ENCODE peak calls at places on chromosomes 2 and 18, in five cellular contexts. W is fibroblast of the aortic adventitia, Q is neural progenitor cell, B is fibroblast of pulmonary artery, J is nephron progenitor cell. S is an unnamed sample.

GRCh38 chr2:182594286-182594685 is 121.8 kb upstream of the DNAJC10 start:
- DNase-seq in W (peak; percentile 40), Q (no peak), J (no peak), B (peak; percentile 60), S (no peak)

GRCh38 chr2:216636570-216637450 is 3.6 kb downstream of the IGFBP2 start:
- DNase-seq in W (no peak), J (peak; percentile 60), Q (peak; percentile 91), B (no peak), S (no peak)

GRCh38 chr2:47360937-47361336 is 42.0 kb upstream of the MSH2 start:
- DNase-seq in W (peak; percentile 43), B (no peak), J (no peak), Q (no peak), S (no peak)

GRCh38 chr18:61702007-61702406 is 190.8 kb downstream of the RNF152 start:
- DNase-seq in J (no peak), W (peak; percentile 83), Q (no peak), B (peak; percentile 66), S (no peak)

GRCh38 chr2:192070099-192070498 is 124.6 kb downstream of the TMEFF2 start:
- DNase-seq in B (peak; percentile 22), J (no peak), W (peak; percentile 20), Q (no peak), S (no peak)

GRCh38 chr2:119240311-119241204 is 16.9 kb downstream of the STEAP3 start:
- DNase-seq in Q (peak; percentile 37), J (peak; percentile 62), W (peak; percentile 73), B (peak; percentile 48), S (no peak)

GRCh38 chr18:58057291-58057965 is 13.4 kb downstream of the NEDD4L start:
- DNase-seq in B (no peak), W (no peak), Q (no peak), J (no peak), S (no peak)

GRCh38 chr18:56233595-56233994 is 404.8 kb downstream of the TXNL1 start:
- DNase-seq in W (peak; percentile 93), J (no peak), B (peak; percentile 90), Q (no peak), S (no peak)

GRCh38 chr18:29849145-29849544 is 1193.4 kb downstream of the DSC3 start:
- DNase-seq in J (no peak), W (peak; percentile 4), B (peak; percentile 3), Q (no peak), S (no peak)

GRCh38 chr2:116510117-116510671 is 1304.3 kb upstream of the DDX18 start:
- DNase-seq in J (peak; percentile 4), B (peak; percentile 3), W (no peak), Q (peak; percentile 59), S (no peak)

GRCh38 chr2:106189325-106189724 is 4.8 kb downstream of the UXS1 start:
- DNase-seq in Q (no peak), W (no peak), J (no peak), B (no peak), S (no peak)

DNA sequence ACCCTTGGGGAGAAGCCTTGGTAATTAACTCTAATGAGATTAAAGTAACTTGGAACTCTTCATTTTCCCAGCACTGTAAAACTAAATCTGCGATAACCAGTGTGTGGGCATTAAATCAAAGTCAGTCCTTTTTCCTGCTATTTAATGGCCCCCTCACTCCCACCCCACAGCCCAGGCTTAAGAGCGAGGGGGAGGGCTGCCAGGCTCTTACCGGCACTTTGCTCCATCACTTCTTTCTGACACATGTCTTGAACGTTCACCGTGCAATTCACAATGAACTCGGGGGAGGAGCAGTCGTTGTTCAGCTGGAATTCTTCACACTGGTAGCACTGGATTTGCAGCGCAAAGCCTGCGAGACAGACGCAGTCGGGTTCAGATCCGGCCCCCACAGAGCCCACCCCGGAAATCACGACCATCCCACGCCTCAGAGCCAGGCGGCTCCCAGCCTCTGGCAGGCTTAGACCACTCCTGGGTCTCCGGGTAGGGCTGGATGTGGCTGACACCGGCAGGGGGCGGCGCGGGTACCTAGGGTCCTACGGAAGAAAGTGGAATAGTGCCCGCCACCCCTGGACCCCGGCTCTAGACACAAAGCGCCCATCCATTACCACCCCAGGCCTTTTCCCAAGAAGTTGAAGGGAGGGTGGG is 1.7 kb downstream of the LYPD1 start:
- DNase-seq in Q (peak; percentile 76), W (peak; percentile 31), J (peak; percentile 74), B (no peak), S (no peak)
- TF ChIP-seq CTCF in Q (peak; percentile 60), W (peak; percentile 51), J (peak; percentile 27), B (peak; percentile 25), S (no peak)

GRCh38 chr18:32915526-32915925 is 142.7 kb upstream of the KLHL14 start:
- DNase-seq in Q (no peak), B (no peak), J (no peak), W (peak; percentile 24), S (no peak)

GRCh38 chr18:32920796-32921787 is 148.3 kb upstream of the KLHL14 start:
- DNase-seq in J (no peak), B (peak; percentile 95), Q (no peak), W (peak; percentile 95), S (no peak)

GRCh38 chr18:32918692-32919250 is 145.9 kb upstream of the KLHL14 start:
- DNase-seq in W (no peak), Q (no peak), J (no peak), B (no peak), S (no peak)

GRCh38 chr18:32922951-32923430 is 150.2 kb upstream of the KLHL14 start:
- DNase-seq in J (no peak), Q (no peak), B (no peak), W (no peak), S (no peak)

GRCh38 chr18:32919799-32920198 is 147.0 kb upstream of the KLHL14 start:
- DNase-seq in Q (peak; percentile 83), B (peak; percentile 3), J (peak; percentile 20), W (peak; percentile 16), S (no peak)
- TF ChIP-seq CTCF in Q (peak; percentile 85), B (peak; percentile 24), J (peak; percentile 64), W (peak; percentile 30), S (no peak)

DNA sequence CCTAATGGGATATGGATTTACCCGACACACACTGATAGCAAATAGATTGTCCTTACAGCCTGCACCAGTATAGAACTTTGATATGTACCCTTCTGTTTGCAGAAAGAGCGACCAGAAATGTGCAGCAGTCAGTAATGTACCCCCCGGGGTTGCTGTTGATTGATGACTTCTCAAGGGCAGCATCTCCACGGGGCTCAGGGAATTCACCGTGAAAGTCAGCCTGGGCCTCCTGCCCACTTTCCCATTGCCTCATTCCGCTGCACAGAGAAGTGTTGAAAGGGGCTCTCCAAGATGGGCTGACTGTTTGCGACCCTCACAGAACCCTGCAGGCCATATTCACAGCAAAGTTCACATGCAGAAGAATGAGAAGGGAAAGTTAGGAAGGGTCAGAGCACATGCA is 241.3 kb downstream of the PRKCE start:
- DNase-seq in W (peak; percentile 52), J (no peak), B (peak; percentile 63), Q (no peak), S (no peak)
- TF ChIP-seq CTCF in W (no peak), J (no peak), B (no peak), Q (no peak), S (no peak)

GRCh38 chr2:66153941-66154340 is 281.0 kb upstream of the MEIS1 start:
- DNase-seq in Q (no peak), J (no peak), B (no peak), W (no peak), S (no peak)
- TF ChIP-seq CTCF in Q (no peak), J (no peak), B (no peak), W (no peak), S (no peak)

GRCh38 chr2:188770296-188770695 is 203.9 kb upstream of the COL3A1 start:
- DNase-seq in Q (no peak), B (no peak), W (no peak), J (no peak), S (no peak)

GRCh38 chr2:188766086-188766856 is 207.9 kb upstream of the COL3A1 start:
- DNase-seq in Q (no peak), J (no peak), B (no peak), W (peak; percentile 22), S (no peak)

GRCh38 chr2:188765522-188765921 is 208.7 kb upstream of the COL3A1 start:
- DNase-seq in W (peak; percentile 45), Q (peak; percentile 56), B (peak; percentile 67), J (peak; percentile 12), S (no peak)
- TF ChIP-seq CTCF in W (peak; percentile 28), Q (peak; percentile 62), B (peak; percentile 46), J (peak; percentile 44), S (no peak)